ENCODE peak calls at places on chromosomes 6 and 20, in six cellular contexts. T is uterus, U is fibroblast of mammary gland, E is heart left ventricle, V is MM.1S, M is cardiac fibroblast. N is an unnamed sample.

GRCh38 chr6:100378576-100378975 is 86.1 kb downstream of the SIM1 start:
- DNase-seq in U (no peak), M (no peak), V (no peak), T (no peak), E (no peak), N (no peak)

GRCh38 chr20:25173321-25173720 is 22.2 kb upstream of the ENTPD6 start:
- DNase-seq in M (no peak), U (no peak), V (no peak), T (no peak), E (no peak), N (no peak)

GRCh38 chr6:87244380-87244779 is 78.0 kb upstream of the SMIM8 start:
- DNase-seq in E (no peak), T (no peak), M (peak; percentile 11), V (no peak), U (no peak), N (no peak)

GRCh38 chr6:35473075-35473848 is 5.1 kb downstream of the RPL10A start:
- DNase-seq in T (no peak), M (no peak), U (no peak), V (no peak), E (no peak), N (no peak)

GRCh38 chr6:83633149-83633548 is 75.8 kb downstream of the SNAP91 start:
- DNase-seq in U (no peak), E (no peak), M (no peak), V (peak; percentile 55), T (no peak), N (no peak)

GRCh38 chr6:99348823-99349619 is 453 bp downstream of the FAXC start:
- DNase-seq in U (no peak), T (peak; percentile 18), E (no peak), M (no peak), V (no peak), N (no peak)

GRCh38 chr6:82022614-82023102 is 224.9 kb downstream of the IBTK start:
- DNase-seq in M (peak; percentile 77), E (no peak), V (no peak), U (peak; percentile 85), T (no peak), N (no peak)

GRCh38 chr6:36029464-36029863 is 1.9 kb downstream of the MAPK14 start:
- DNase-seq in V (no peak), M (peak; percentile 91), E (no peak), T (no peak), U (peak; percentile 88), N (no peak)

GRCh38 chr6:30450908-30451818 is 38.1 kb upstream of the HLA-E start:
- DNase-seq in V (peak; percentile 96), U (peak; percentile 48), M (peak; percentile 55), E (peak; percentile 45), T (no peak), N (peak; percentile 14)

GRCh38 chr20:53866787-53867740 is 203.3 kb downstream of the BCAS1 start:
- DNase-seq in E (no peak), M (no peak), T (no peak), V (peak; percentile 82), U (no peak), N (no peak)

GRCh38 chr6:35203680-35204079 is 10.1 kb upstream of the SCUBE3 start:
- DNase-seq in M (no peak), T (no peak), E (no peak), V (no peak), U (peak; percentile 40), N (no peak)

GRCh38 chr6:1053587-1053986 is 258.3 kb upstream of the FOXQ1 start:
- DNase-seq in T (no peak), V (no peak), E (no peak), M (no peak), U (no peak), N (no peak)

GRCh38 chr6:30918675-30919074 is 4.6 kb downstream of the VARS2 start:
- DNase-seq in M (no peak), U (no peak), V (no peak), E (no peak), T (no peak), N (no peak)

GRCh38 chr6:26240157-26240980 is 124.6 kb upstream of the BTN3A2 start:
- DNase-seq in E (peak; percentile 69), V (no peak), M (peak; percentile 97), T (peak; percentile 48), U (peak; percentile 72), N (no peak)

GRCh38 chr6:105993769-105994521 is 92.2 kb upstream of the PRDM1 start:
- DNase-seq in V (peak; percentile 60), E (peak; percentile 50), U (peak; percentile 36), M (peak; percentile 19), T (peak; percentile 21), N (no peak)

GRCh38 chr20:11810316-11811130 is 107.2 kb upstream of the BTBD3 start:
- DNase-seq in T (no peak), U (peak; percentile 79), M (no peak), E (no peak), V (no peak), N (peak; percentile 49)

GRCh38 chr6:24933868-24934401 is 1.8 kb downstream of the RIPOR2 start:
- DNase-seq in T (no peak), U (peak; percentile 18), M (no peak), E (no peak), V (no peak), N (no peak)
- TF ChIP-seq CTCF in T (no peak), U (peak; percentile 53), M (peak; percentile 46), E (peak; percentile 17), V (peak; percentile 70), N (peak; percentile 16)

GRCh38 chr20:15205719-15206118 is 868.3 kb upstream of the FLRT3 start:
- DNase-seq in M (no peak), T (no peak), V (no peak), E (no peak), U (no peak), N (no peak)

GRCh38 chr20:15200139-15200538 is 862.7 kb upstream of the FLRT3 start:
- DNase-seq in U (peak; percentile 26), V (no peak), T (no peak), E (no peak), M (no peak), N (no peak)

GRCh38 chr20:15199698-15200097 is 862.3 kb upstream of the FLRT3 start:
- DNase-seq in T (no peak), U (no peak), M (no peak), E (no peak), V (no peak), N (no peak)

DNA sequence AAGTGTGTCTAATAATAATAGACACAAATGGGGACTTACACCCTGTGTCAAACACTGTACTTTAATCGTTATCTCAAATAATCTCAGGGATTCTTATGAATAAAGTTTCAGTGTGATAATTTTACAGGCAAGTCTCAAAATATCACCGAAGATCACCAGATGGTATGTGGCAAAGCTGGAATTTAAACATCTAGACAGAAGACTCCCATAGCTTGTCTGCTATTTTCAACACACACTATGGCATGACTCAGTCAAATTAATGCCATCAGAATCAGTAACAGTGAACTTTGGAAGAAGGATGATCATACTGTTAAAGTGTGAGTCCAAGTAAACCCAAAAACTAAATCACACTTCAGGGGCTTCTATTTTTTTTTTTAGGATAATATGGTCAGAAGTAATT is 867.6 kb upstream of the FLRT3 start:
- DNase-seq in T (no peak), V (no peak), E (no peak), U (no peak), M (no peak), N (no peak)
- H3K4me3 ChIP-seq in T (no peak overlapping the region), V (no peak overlapping the region), E (no peak overlapping the region), U (no peak overlapping the region), M (no peak overlapping the region), N (no peak overlapping the region)

DNA sequence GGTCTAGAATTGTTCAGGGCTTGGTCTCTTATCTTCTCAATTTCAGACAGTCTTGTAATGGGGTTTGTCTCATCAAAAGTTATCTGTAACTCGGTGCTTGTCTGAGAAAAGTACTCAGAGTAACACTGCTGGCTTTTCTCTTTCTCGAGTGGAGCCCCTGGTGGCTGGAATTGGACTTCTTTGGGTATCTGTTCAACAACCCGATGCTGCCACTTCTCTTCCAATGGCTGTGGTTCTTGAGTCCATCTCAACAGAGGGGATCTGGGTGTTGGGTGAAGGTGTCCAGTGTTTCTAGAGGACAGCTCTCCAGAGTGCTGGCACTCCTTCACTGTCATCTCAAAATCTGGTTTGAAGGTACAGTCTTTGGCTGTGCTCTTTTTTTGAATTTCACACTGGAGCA is 24.6 kb downstream of the DST start:
- DNase-seq in E (no peak), T (no peak), U (no peak), M (no peak), V (no peak), N (no peak)
- TF ChIP-seq CTCF in E (no peak), T (no peak), U (peak; percentile 30), M (peak; percentile 29), V (no peak), N (no peak)

DNA sequence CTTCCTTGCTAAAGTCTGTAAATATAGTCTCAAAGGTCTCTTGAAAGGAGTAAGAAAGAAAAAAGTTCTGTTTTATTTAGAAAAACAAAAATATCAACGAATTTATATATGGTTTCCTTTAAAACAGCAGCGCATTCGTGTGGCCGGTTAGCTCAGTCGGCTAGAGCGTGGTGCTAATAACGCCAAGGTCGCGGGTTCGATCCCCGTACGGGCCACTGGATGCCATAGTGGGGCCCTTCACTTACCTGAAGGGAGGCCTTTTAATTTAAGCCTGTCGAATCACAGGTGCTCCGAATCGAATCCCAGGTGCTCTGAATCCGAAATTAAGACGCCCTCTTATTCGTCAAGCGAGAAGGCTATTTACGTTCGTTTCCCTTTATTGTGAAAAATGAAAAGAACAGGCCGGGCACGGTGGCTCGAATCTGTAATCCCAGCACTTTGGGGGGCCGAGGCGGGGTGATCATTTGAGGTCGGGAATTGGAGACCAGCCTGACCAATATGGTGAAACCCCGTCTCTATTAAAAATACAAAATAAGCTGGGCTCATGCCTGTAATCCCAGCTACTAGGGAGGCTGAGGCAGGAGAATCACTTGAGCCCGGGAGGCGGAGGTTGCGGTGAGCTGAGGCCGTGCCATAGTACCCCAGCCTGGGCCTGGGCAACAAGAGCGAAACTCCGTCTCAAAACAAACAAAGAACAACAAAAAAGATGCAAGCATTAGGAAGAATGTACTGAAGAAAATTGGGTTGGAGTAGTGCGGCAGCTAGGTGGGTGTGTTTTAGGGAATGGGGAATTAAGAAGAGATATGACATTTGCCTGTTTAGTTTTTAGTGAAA is 195.8 kb upstream of the ZNF184 start:
- DNase-seq in V (peak; percentile 37), M (peak; percentile 60), E (no peak), U (peak; percentile 73), T (peak; percentile 46), N (peak; percentile 55)
- H3K4me3 ChIP-seq in V (peak overlapping the region; percentile 22), M (peak overlapping the region; percentile 24), E (peak overlapping the region; percentile 8), U (peak overlapping the region; percentile 48), T (peak overlapping the region; percentile 36), N (peak overlapping the region; percentile 27)

GRCh38 chr20:14947536-14947935 is 610.1 kb upstream of the FLRT3 start:
- DNase-seq in U (no peak), E (no peak), V (no peak), T (no peak), M (no peak), N (no peak)

GRCh38 chr20:14950633-14951032 is 613.2 kb upstream of the FLRT3 start:
- DNase-seq in T (no peak), E (no peak), M (no peak), U (no peak), V (no peak), N (no peak)

GRCh38 chr20:14951707-14952106 is 614.3 kb upstream of the FLRT3 start:
- DNase-seq in V (no peak), E (no peak), T (no peak), U (peak; percentile 62), M (peak; percentile 35), N (peak; percentile 17)

GRCh38 chr20:14951105-14951504 is 613.7 kb upstream of the FLRT3 start:
- DNase-seq in U (peak; percentile 16), T (no peak), M (no peak), V (no peak), E (no peak), N (no peak)

GRCh38 chr20:14948416-14948815 is 611.0 kb upstream of the FLRT3 start:
- DNase-seq in T (no peak), M (no peak), U (no peak), E (no peak), V (peak; percentile 25), N (no peak)
- TF ChIP-seq CTCF in T (no peak), M (no peak), U (no peak), E (no peak), V (peak; percentile 26), N (no peak)

GRCh38 chr6:138572200-138572875 is 73.0 kb upstream of the NHSL1 start:
- DNase-seq in E (peak; percentile 72), T (peak; percentile 57), M (peak; percentile 88), U (peak; percentile 83), V (no peak), N (no peak)
- H3K4me3 ChIP-seq in E (peak overlapping the region; percentile 54), T (peak overlapping the region; percentile 31), M (peak overlapping the region; percentile 42), U (peak overlapping the region; percentile 59), V (no peak overlapping the region), N (peak overlapping the region; percentile 56)

N was measured in AG04449.